ENCODE peak calls at places on chromosome 22, in nine cellular contexts. T is activated naive CD8-positive, alpha-beta T cell treated with anti-CD3 and anti-CD28 coated beads, Interleukin-2, amount 50 U/mL, for 16 hours; D is NCI-H1694 treated with DMSO at 0.1 percent for 48 hours; H is CD4-positive, alpha-beta T cell; J is EH; O is coronary artery; W is activated T-cell treated with anti-CD3 and anti-CD28 coated beads, Interleukin-2, amount 50 U/mL, for 72 hours; Y is G401; G is BJ. U is an unnamed sample.

GRCh38 chr22:29580200-29580810 is 608 bp downstream of the NIPSNAP1 start:
- DNase-seq in T (no peak), D (no peak), H (no peak), J (no peak), O (no peak), W (no peak), Y (no peak), G (no peak), U (no peak)

GRCh38 chr22:21038405-21038804 is 6.0 kb upstream of the SLC7A4 start:
- DNase-seq in T (no peak), D (no peak), H (no peak), J (peak; percentile 65), O (no peak), W (no peak), Y (no peak), G (no peak), U (no peak)

GRCh38 chr22:43385770-43386641 is 25.8 kb upstream of the MPPED1 start:
- DNase-seq in T (peak; percentile 34), D (peak; percentile 74), H (peak; percentile 59), J (peak; percentile 73), O (no peak), W (peak; percentile 68), Y (peak; percentile 78), G (no peak), U (peak; percentile 87)

GRCh38 chr22:25126510-25126909 is 73.1 kb upstream of the CRYBB3 start:
- DNase-seq in T (no peak), D (no peak), H (no peak), J (no peak), O (no peak), W (no peak), Y (no peak), G (no peak), U (no peak)

GRCh38 chr22:37747715-37748100 is 50.9 kb downstream of the TRIOBP start:
- DNase-seq in T (no peak), D (no peak), H (no peak), J (peak; percentile 34), O (no peak), W (no peak), Y (no peak), G (no peak), U (no peak)

GRCh38 chr22:28015676-28016601 is 96.9 kb upstream of the PITPNB start:
- DNase-seq in T (no peak), D (peak; percentile 12), H (no peak), J (no peak), O (no peak), W (no peak), Y (peak; percentile 72), G (no peak), U (peak; percentile 67)

GRCh38 chr22:49396817-49397216 is 430.9 kb downstream of the BRD1 start:
- DNase-seq in T (no peak), D (no peak), H (no peak), J (no peak), O (no peak), W (no peak), Y (no peak), G (no peak), U (peak; percentile 31)

GRCh38 chr22:41762980-41763779 is 37.3 kb upstream of the CCDC134 start:
- DNase-seq in T (no peak), D (peak; percentile 32), H (peak; percentile 25), J (no peak), O (no peak), W (peak; percentile 37), Y (no peak), G (no peak), U (no peak)

GRCh38 chr22:23233746-23234408 is 53.6 kb downstream of the BCR start:
- DNase-seq in T (no peak), D (no peak), H (no peak), J (peak; percentile 75), O (no peak), W (peak; percentile 90), Y (no peak), G (no peak), U (peak; percentile 26)

GRCh38 chr22:18110194-18110943 is at the start of gene TUBA8:
- DNase-seq in T (no peak), D (peak; percentile 12), H (no peak), J (peak; percentile 40), O (no peak), W (peak; percentile 55), Y (peak; percentile 83), G (no peak), U (peak; percentile 85)

GRCh38 chr22:24424001-24424900 is 3.1 kb upstream of the ADORA2A start:
- DNase-seq in T (no peak), D (no peak), H (peak; percentile 35), J (no peak), O (no peak), W (peak; percentile 64), Y (no peak), G (no peak), U (no peak)

GRCh38 chr22:17217179-17217578 is 2.1 kb downstream of the ADA2 start:
- DNase-seq in T (no peak), D (no peak), H (no peak), J (no peak), O (no peak), W (no peak), Y (no peak), G (no peak), U (no peak)

GRCh38 chr22:47064016-47064415 is 301.6 kb downstream of the TBC1D22A start:
- DNase-seq in T (no peak), D (no peak), H (no peak), J (no peak), O (no peak), W (no peak), Y (no peak), G (no peak), U (peak; percentile 49)

GRCh38 chr22:46564084-46564714 is 26.8 kb upstream of the CELSR1 start:
- DNase-seq in T (no peak), D (no peak), H (no peak), J (no peak), O (no peak), W (no peak), Y (no peak), G (no peak), U (no peak)

GRCh38 chr22:47022075-47022473 is 259.6 kb downstream of the TBC1D22A start:
- DNase-seq in T (no peak), D (no peak), H (no peak), J (peak; percentile 11), O (no peak), W (no peak), Y (no peak), G (no peak), U (no peak)

GRCh38 chr22:24450600-24450999 is 23.2 kb downstream of the ADORA2A start:
- DNase-seq in T (no peak), D (peak; percentile 58), H (no peak), J (no peak), O (peak; percentile 46), W (no peak), Y (no peak), G (no peak), U (peak; percentile 19)

GRCh38 chr22:39348909-39349505 is 784 bp upstream of the SYNGR1 start:
- DNase-seq in T (no peak), D (peak; percentile 68), H (no peak), J (no peak), O (no peak), W (peak; percentile 9), Y (peak; percentile 52), G (no peak), U (no peak)

GRCh38 chr22:17085277-17086091 is 684 bp downstream of the IL17RA start:
- DNase-seq in T (no peak), D (no peak), H (peak; percentile 25), J (no peak), O (peak; percentile 76), W (peak; percentile 26), Y (no peak), G (no peak), U (no peak)

GRCh38 chr22:26903030-26903856 is 245.9 kb downstream of the MIAT start:
- DNase-seq in T (no peak), D (no peak), H (no peak), J (no peak), O (no peak), W (peak; percentile 6), Y (peak; percentile 6), G (no peak), U (no peak)

GRCh38 chr22:24952837-24953293 is 349 bp downstream of the KIAA1671 start:
- DNase-seq in T (no peak), D (no peak), H (no peak), J (peak; percentile 11), O (peak; percentile 82), W (no peak), Y (peak; percentile 52), G (no peak), U (no peak)

GRCh38 chr22:35452351-35452781 is 52.4 kb downstream of the MCM5 start:
- DNase-seq in T (no peak), D (no peak), H (no peak), J (no peak), O (no peak), W (no peak), Y (no peak), G (no peak), U (no peak)

GRCh38 chr22:25564979-25565677 is 653 bp downstream of the GRK3 start:
- DNase-seq in T (no peak), D (no peak), H (no peak), J (no peak), O (no peak), W (peak; percentile 44), Y (peak; percentile 47), G (no peak), U (no peak)

GRCh38 chr22:49948116-49948515 is 12.5 kb upstream of the PIM3 start:
- DNase-seq in T (no peak), D (no peak), H (no peak), J (no peak), O (no peak), W (no peak), Y (no peak), G (no peak), U (no peak)

GRCh38 chr22:31739795-31740201 is 10.1 kb downstream of the PRR14L start:
- DNase-seq in T (no peak), D (no peak), H (no peak), J (no peak), O (no peak), W (no peak), Y (no peak), G (no peak), U (no peak)

GRCh38 chr22:46580940-46581579 is 39.1 kb upstream of the GRAMD4 start:
- DNase-seq in T (no peak), D (no peak), H (no peak), J (no peak), O (no peak), W (no peak), Y (no peak), G (no peak), U (peak; percentile 20)

GRCh38 chr22:34761111-34761510 is 304.8 kb upstream of the ISX start:
- DNase-seq in T (no peak), D (no peak), H (no peak), J (peak; percentile 17), O (no peak), W (no peak), Y (no peak), G (no peak), U (no peak)

GRCh38 chr22:18033204-18033998 is 9.0 kb upstream of the MICAL3 start:
- DNase-seq in T (no peak), D (no peak), H (no peak), J (peak; percentile 70), O (no peak), W (no peak), Y (no peak), G (no peak), U (no peak)

GRCh38 chr22:33539902-33540751 is 380.1 kb downstream of the LARGE1 start:
- DNase-seq in T (no peak), D (no peak), H (no peak), J (peak; percentile 42), O (no peak), W (no peak), Y (peak; percentile 57), G (no peak), U (no peak)

GRCh38 chr22:46499798-46500174 is 37.6 kb downstream of the CELSR1 start:
- DNase-seq in T (no peak), D (no peak), H (no peak), J (no peak), O (no peak), W (no peak), Y (no peak), G (no peak), U (no peak)

GRCh38 chr22:49976439-49977175 is 16.0 kb downstream of the PIM3 start:
- DNase-seq in T (no peak), D (no peak), H (peak; percentile 28), J (no peak), O (no peak), W (peak; percentile 74), Y (no peak), G (no peak), U (peak; percentile 27)

GRCh38 chr22:37138879-37139561 is 10.7 kb downstream of the IL2RB start:
- DNase-seq in T (no peak), D (no peak), H (no peak), J (peak; percentile 57), O (no peak), W (no peak), Y (no peak), G (no peak), U (no peak)